ENCODE peak calls at places on chromosomes 3 and 15, in eight cellular contexts. N is CD8-positive, alpha-beta memory T cell; F is CD8-positive, alpha-beta T cell; Y is tibial nerve; B is lower lobe of right lung; I is IMR-90; G is small intestine; L is H9. P is an unnamed sample.

GRCh38 chr15:74995779-74996765 is 709 bp downstream of the SCAMP5 start:
- DNase-seq in N (peak; percentile 50), F (no peak), Y (no peak), B (no peak), I (no peak), G (peak; percentile 58), L (peak; percentile 63), P (no peak)

GRCh38 chr3:21665444-21665843 is 85.6 kb downstream of the ZNF385D start:
- DNase-seq in N (no peak), F (no peak), Y (no peak), B (no peak), I (no peak), G (no peak), L (peak; percentile 44), P (no peak)

GRCh38 chr15:69629631-69630161 is 177.1 kb downstream of the RPLP1 start:
- DNase-seq in N (no peak), F (no peak), Y (no peak), B (no peak), I (no peak), G (no peak), L (no peak), P (no peak)

GRCh38 chr15:36742696-36743095 is 163.3 kb downstream of the CDIN1 start:
- DNase-seq in N (no peak), F (no peak), Y (no peak), B (no peak), I (peak; percentile 25), G (no peak), L (no peak), P (no peak)

GRCh38 chr15:72237286-72238224 is 6.6 kb upstream of the PKM start:
- DNase-seq in N (peak; percentile 56), F (peak; percentile 32), Y (peak; percentile 51), B (peak; percentile 58), I (peak; percentile 98), G (peak; percentile 77), L (peak; percentile 84), P (no peak)

GRCh38 chr3:13548696-13549512 is at the start of gene FBLN2:
- DNase-seq in N (no peak), F (no peak), Y (no peak), B (no peak), I (no peak), G (no peak), L (peak; percentile 71), P (peak; percentile 72)

GRCh38 chr3:29686889-29687592 is 406.2 kb downstream of the RBMS3 start:
- DNase-seq in N (no peak), F (no peak), Y (no peak), B (no peak), I (peak; percentile 80), G (no peak), L (no peak), P (no peak)

GRCh38 chr3:171284308-171285075 is 175.7 kb downstream of the TNIK start:
- DNase-seq in N (no peak), F (no peak), Y (peak; percentile 17), B (no peak), I (peak; percentile 98), G (no peak), L (no peak), P (no peak)

GRCh38 chr15:39472661-39473657 is 107.9 kb upstream of the THBS1 start:
- DNase-seq in N (no peak), F (no peak), Y (peak; percentile 76), B (peak; percentile 58), I (peak; percentile 99), G (peak; percentile 21), L (no peak), P (peak; percentile 68)

GRCh38 chr15:85398822-85399221 is 18.4 kb downstream of the AKAP13 start:
- DNase-seq in N (no peak), F (no peak), Y (no peak), B (no peak), I (no peak), G (no peak), L (no peak), P (no peak)

GRCh38 chr15:85401108-85401765 is 20.8 kb downstream of the AKAP13 start:
- DNase-seq in N (no peak), F (no peak), Y (no peak), B (no peak), I (no peak), G (no peak), L (no peak), P (no peak)

GRCh38 chr15:85397926-85398325 is 17.5 kb downstream of the AKAP13 start:
- DNase-seq in N (no peak), F (no peak), Y (no peak), B (no peak), I (no peak), G (no peak), L (no peak), P (no peak)

GRCh38 chr15:85397151-85397550 is 16.7 kb downstream of the AKAP13 start:
- DNase-seq in N (no peak), F (no peak), Y (no peak), B (no peak), I (no peak), G (no peak), L (no peak), P (no peak)

GRCh38 chr15:85399627-85400026 is 19.2 kb downstream of the AKAP13 start:
- DNase-seq in N (no peak), F (no peak), Y (no peak), B (no peak), I (no peak), G (peak; percentile 70), L (no peak), P (no peak)
- H3K4me1 ChIP-seq in N (peaks cover 40% of the 10 kb centered on the region), F (peaks cover 27% of the 10 kb centered on the region), Y (peaks cover 34% of the 10 kb centered on the region), B (peaks cover 47% of the 10 kb centered on the region), I (peaks cover 18% of the 10 kb centered on the region), G (peaks cover 11% of the 10 kb centered on the region), L (no peaks in the 10 kb centered on the region), P (peaks cover 55% of the 10 kb centered on the region)

DNA sequence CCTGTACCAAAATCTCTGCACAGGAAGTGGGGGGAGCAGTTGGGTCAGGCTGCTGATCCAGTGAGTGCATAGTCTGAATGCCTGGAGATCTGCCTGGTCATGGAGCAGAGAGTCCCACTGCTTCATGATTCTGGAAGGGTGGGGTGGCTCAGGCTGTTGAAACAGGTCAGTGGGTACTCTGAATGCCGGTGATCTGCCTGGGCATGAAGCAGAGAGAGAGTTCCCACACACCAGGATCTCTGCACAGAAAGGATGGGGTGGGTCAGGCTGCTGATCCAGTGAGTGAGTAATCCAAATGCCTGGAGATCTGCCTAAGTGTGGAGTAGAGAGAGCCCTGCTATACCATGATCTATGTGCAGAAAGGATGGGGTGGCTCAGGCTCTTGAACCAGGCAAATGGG is 16.1 kb upstream of the GCSAM start:
- DNase-seq in N (no peak), F (no peak), Y (no peak), B (no peak), I (no peak), G (no peak), L (no peak), P (no peak)
- H3K27ac ChIP-seq in N (no peak overlapping the region), F (no peak overlapping the region), Y (no peak overlapping the region), B (no peak overlapping the region), I (no peak overlapping the region), G (no peak overlapping the region), L (no peak overlapping the region), P (no peak overlapping the region)

DNA sequence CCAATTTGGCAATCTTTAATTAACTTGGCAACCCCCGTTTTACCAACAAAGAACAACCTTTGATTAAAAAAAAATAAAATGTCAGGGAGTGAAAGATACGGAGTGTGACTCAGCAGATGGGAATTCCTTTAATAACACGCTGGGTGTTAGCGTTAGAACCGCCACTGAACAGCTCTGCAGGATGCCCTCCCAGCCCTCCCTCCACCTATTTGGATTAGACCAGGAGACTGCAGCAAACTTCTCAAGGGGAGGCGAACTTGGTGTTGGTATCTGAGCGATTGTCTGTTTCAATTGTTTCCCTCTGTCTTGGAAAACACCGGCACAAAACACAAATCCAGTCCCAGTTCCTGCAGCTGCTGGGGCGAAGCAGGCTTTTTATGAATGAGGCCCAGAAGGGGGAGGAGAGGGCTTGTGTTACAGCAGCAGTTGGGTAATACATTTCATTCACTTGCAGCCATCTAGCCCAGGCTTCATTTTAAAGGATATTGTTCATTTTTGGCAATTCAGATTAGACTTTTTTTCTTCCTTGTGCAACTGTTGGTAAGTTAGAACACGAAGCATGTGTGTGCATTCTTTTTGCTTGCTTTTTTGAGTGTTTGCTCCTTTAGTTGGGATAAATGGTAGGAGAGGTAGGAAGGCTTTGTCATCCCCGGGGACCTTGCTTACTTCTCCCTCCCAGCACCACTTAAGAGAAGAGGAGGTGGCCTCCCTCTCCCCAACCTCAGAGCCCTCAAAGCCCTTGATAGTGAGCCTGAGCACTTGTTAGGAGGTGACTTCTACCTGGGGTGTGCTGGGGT is 152.3 kb downstream of the IGF1R start:
- DNase-seq in N (no peak), F (no peak), Y (no peak), B (no peak), I (peak; percentile 86), G (peak; percentile 75), L (peak; percentile 83), P (no peak)
- H3K4me1 ChIP-seq in N (peaks cover 31% of the 10 kb centered on the region), F (peaks cover 38% of the 10 kb centered on the region), Y (peaks cover 31% of the 10 kb centered on the region), B (peaks cover 41% of the 10 kb centered on the region), I (peaks cover 26% of the 10 kb centered on the region), G (peaks cover 16% of the 10 kb centered on the region), L (peaks cover 28% of the 10 kb centered on the region), P (peaks cover 40% of the 10 kb centered on the region)

DNA sequence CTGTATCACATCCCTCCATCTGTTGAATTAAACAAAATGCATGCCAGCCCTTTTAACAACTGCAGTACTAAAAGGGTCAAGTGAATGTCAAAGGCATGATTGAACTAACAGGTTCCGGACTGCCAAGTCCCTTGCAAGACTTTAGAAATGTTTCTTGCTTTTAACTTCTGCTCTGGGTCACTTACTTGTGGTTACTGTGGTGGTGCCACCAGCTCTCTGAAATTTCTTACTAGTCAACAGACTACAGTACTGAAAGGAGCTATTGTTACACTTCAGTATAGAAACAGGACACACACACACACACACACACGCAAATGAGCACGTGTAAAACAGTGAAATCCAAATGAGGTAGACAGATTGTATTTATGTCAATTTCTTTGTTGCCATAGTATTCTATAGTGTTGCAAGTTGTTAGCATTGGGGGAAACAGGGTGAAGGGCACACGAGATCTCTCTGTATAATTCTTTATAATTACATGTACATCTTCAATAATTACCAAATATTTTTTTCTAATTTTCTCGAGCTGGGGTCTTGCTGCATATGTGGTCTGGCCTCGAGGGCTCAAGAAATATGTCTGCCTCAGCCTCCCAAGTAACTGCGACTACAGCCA is 79.9 kb upstream of the SLC25A26 start:
- DNase-seq in N (no peak), F (no peak), Y (no peak), B (no peak), I (no peak), G (no peak), L (no peak), P (no peak)
- H3K27ac ChIP-seq in N (no peak overlapping the region), F (no peak overlapping the region), Y (no peak overlapping the region), B (no peak overlapping the region), I (no peak overlapping the region), G (no peak overlapping the region), L (no peak overlapping the region), P (no peak overlapping the region)

DNA sequence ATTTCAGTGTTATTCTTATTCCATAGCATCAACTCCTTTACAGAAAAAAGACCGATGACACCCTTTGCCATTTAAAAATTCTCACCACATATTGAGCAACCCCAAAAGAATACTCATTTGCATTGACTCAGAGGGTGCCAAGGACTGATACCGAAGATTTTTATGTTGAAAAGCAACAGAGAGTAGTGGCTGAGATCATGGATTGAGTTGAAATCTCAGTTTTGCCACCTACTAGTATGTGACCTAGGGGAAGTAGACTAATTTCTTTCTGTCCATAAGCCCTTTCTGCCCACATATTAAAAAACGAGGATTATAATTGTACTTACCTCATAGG is 313.9 kb upstream of the SATB1 start:
- DNase-seq in N (no peak), F (no peak), Y (no peak), B (no peak), I (no peak), G (no peak), L (no peak), P (no peak)
- H3K4me1 ChIP-seq in N (peaks cover 50% of the 10 kb centered on the region), F (peaks cover 54% of the 10 kb centered on the region), Y (peaks cover 4% of the 10 kb centered on the region), B (peaks cover 9% of the 10 kb centered on the region), I (no peaks in the 10 kb centered on the region), G (no peaks in the 10 kb centered on the region), L (no peaks in the 10 kb centered on the region), P (no peaks in the 10 kb centered on the region)

GRCh38 chr3:34056181-34056910 is 257.9 kb downstream of the PDCD6IP start:
- DNase-seq in N (no peak), F (no peak), Y (no peak), B (no peak), I (no peak), G (no peak), L (no peak), P (no peak)
- H3K27ac ChIP-seq in N (peak overlapping the region; percentile 11), F (no peak overlapping the region), Y (no peak overlapping the region), B (no peak overlapping the region), I (no peak overlapping the region), G (no peak overlapping the region), L (no peak overlapping the region), P (no peak overlapping the region)